ENCODE peak calls at places on chromosomes 4 and X, in four cellular contexts. F is ovary, Z is A549, W is tibial artery. K is an unnamed sample.

GRCh38 chrX:17082831-17083230 is 136.4 kb downstream of the REPS2 start:
- DNase-seq in F (no peak), Z (peak), W (no peak), K (peak)

GRCh38 chr4:82687531-82687930 is 111.1 kb downstream of the SCD5 start:
- DNase-seq in F (no peak), Z (no peak), W (no peak), K (no peak)

GRCh38 chr4:43113196-43113595 is 220.7 kb downstream of the GRXCR1 start:
- DNase-seq in F (no peak), Z (no peak), W (no peak), K (no peak)

GRCh38 chr4:177263818-177264217 is 45.9 kb upstream of the NEIL3 start:
- DNase-seq in F (no peak), Z (no peak), W (no peak), K (no peak)

GRCh38 chrX:46572295-46572936 is 1.1 kb upstream of the CHST7 start:
- DNase-seq in F (no peak), Z (no peak), W (no peak), K (no peak)

GRCh38 chr4:56307423-56307822 is 79.9 kb downstream of the AASDH start:
- DNase-seq in F (no peak), Z (peak), W (no peak), K (peak)

GRCh38 chr4:73573794-73574528 is 46.3 kb downstream of the RASSF6 start:
- DNase-seq in F (peak), Z (peak), W (peak), K (peak)

GRCh38 chr4:108148316-108148715 is 20.4 kb downstream of the LEF1 start:
- DNase-seq in F (no peak), Z (no peak), W (no peak), K (peak)

GRCh38 chr4:74790652-74791051 is 3.7 kb downstream of the BTC start:
- DNase-seq in F (no peak), Z (no peak), W (no peak), K (no peak)

GRCh38 chr4:10085386-10085785 is 31.2 kb downstream of the WDR1 start:
- DNase-seq in F (peak), Z (no peak), W (peak), K (no peak)

GRCh38 chr4:1970926-1971325 is 37.8 kb downstream of the NELFA start:
- DNase-seq in F (no peak), Z (no peak), W (no peak), K (no peak)

GRCh38 chr4:1150875-1151274 is 21.5 kb downstream of the SPON2 start:
- DNase-seq in F (no peak), Z (no peak), W (no peak), K (no peak)

GRCh38 chr4:65951177-65951576 is 280.9 kb upstream of the EPHA5 start:
- DNase-seq in F (no peak), Z (no peak), W (no peak), K (no peak)

GRCh38 chr4:124304936-124305335 is 407.6 kb downstream of the ANKRD50 start:
- DNase-seq in F (no peak), Z (no peak), W (peak), K (no peak)

GRCh38 chr4:27407616-27408015 is 547.0 kb downstream of the STIM2 start:
- DNase-seq in F (no peak), Z (no peak), W (no peak), K (no peak)

GRCh38 chr4:38870098-38870850 is 2.7 kb downstream of the FAM114A1 start:
- DNase-seq in F (no peak), Z (no peak), W (no peak), K (no peak)
- H3K4me3 ChIP-seq in F (no peak), Z (no peak), W (no peak), K (no peak)

DNA sequence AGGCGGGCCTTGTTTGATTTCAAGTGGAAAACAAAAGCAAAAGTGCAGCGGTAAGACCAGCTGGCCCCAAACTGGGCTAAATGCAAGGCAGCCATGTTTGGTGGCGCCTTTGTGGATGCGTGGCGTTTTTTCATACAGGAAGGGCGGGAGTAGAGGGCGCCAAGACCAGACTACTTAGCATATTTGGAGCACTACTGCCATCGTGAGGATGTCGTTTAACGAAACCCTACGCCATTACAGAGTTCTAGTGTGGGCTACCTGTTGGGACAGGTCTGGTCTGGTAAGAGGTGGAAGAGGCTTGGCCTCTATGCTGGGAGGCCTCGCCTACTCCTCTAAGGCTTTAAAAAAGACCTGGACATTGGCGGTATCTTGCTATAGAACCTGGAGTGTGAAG is 230.7 kb upstream of the STK26 start:
- DNase-seq in F (peak), Z (peak), W (no peak), K (no peak)
- TF ChIP-seq CTCF in F (peak), Z (peak), W (no peak), K (no peak)

DNA sequence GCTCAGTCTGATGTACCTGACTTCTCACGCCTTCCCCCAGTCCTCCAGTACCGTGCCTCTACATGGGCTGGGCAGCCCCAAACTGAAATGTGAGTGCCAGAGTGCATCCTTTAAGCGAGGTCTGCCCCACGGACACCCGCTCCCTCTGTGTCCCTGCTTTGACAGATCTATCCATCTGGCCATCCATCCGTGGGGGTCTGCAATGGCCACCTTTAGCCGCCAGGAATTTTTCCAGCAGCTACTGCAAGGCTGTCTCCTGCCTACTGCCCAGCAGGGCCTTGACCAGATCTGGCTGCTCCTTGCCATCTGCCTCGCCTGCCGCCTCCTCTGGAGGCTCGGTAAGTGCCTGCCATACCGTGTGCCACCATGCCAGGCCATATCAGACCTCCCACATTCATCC is 827 bp downstream of the PORCN start:
- DNase-seq in F (no peak), Z (no peak), W (no peak), K (no peak)
- H3K4me3 ChIP-seq in F (peak), Z (peak), W (peak), K (peak)

GRCh38 chrX:91311969-91312368 is 122.7 kb upstream of the PABPC5 start:
- DNase-seq in F (no peak), Z (no peak), W (no peak), K (no peak)
- TF ChIP-seq CTCF in F (no peak), Z (no peak), W (no peak), K (no peak)

DNA sequence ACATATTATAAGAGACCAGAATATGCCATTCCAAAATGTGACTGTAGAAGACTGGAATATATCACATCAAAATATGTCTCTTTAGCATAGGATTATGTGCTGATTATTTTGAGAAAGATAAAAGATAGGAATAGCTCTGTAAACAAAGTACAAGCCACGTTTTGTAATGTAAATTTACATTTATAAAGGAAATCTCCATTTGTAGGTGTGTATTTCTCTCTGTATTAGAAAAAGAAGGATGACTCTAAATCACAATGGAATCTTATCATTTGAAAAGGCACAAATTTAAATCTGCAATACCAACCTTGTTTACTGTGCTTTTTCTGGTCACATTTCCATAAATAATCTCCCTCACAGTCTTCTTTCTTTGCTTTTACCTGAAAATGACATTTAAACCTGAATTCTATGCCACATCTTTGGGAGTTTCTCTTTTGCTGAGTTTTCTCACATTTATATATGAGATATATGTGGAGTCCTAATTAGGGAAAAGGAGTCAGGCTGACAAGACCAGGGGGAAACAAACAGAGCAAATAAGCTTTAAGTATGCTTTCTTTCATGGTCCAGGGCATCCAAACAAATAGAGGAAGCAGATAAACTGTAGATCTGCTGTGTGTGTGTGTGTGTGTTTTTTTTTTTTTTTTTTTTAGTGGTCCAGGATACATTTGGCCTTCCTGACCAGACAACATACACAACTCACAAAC is 244.0 kb downstream of the CPXCR1 start:
- DNase-seq in F (no peak), Z (no peak), W (no peak), K (no peak)
- H3K4me3 ChIP-seq in F (no peak), Z (no peak), W (no peak), K (no peak)

K was measured in bronchial epithelial cell.